ENCODE peak calls at places on chromosome 22, in six cellular contexts. I is cardiac muscle cell, S is K562, P is PC-3, Z is endodermal cell, O is uterus. Y is an unnamed sample.

GRCh38 chr22:40410272-40410671 is 39.9 kb downstream of the SGSM3 start:
- DNase-seq in Z (no peak), O (no peak), I (no peak), P (peak), S (no peak), Y (no peak)

GRCh38 chr22:21445437-21446127 is 21.6 kb upstream of the TMEM191C start:
- DNase-seq in Z (peak), P (no peak), O (peak), S (no peak), I (no peak), Y (peak)

GRCh38 chr22:30607939-30608338 is 965 bp downstream of the TCN2 start:
- DNase-seq in O (no peak), S (no peak), Z (no peak), I (no peak), P (no peak), Y (no peak)

GRCh38 chr22:44793506-44794225 is 41.3 kb downstream of the ARHGAP8 start:
- DNase-seq in I (no peak), O (no peak), Z (no peak), S (no peak), P (no peak), Y (no peak)

GRCh38 chr22:35037089-35037488 is 28.9 kb upstream of the ISX start:
- DNase-seq in P (peak), Z (peak), S (peak), I (peak), O (no peak), Y (peak)

GRCh38 chr22:35681454-35682050 is 33.3 kb downstream of the APOL6 start:
- DNase-seq in Z (no peak), O (no peak), P (no peak), S (no peak), I (no peak), Y (no peak)

GRCh38 chr22:26546282-26546681 is 34.0 kb upstream of the TFIP11 start:
- DNase-seq in Z (no peak), O (no peak), I (no peak), P (no peak), S (no peak), Y (no peak)

GRCh38 chr22:21768435-21768834 is 32.8 kb upstream of the YPEL1 start:
- DNase-seq in Z (no peak), P (no peak), S (no peak), O (no peak), I (no peak), Y (no peak)

GRCh38 chr22:32016081-32016480 is 27.0 kb upstream of the SLC5A1 start:
- DNase-seq in O (no peak), S (no peak), P (no peak), Z (no peak), I (no peak), Y (no peak)

GRCh38 chr22:40236131-40236665 is 58.5 kb downstream of the TNRC6B start:
- DNase-seq in P (peak), O (no peak), Z (no peak), S (no peak), I (no peak), Y (no peak)

GRCh38 chr22:31177420-31178162 is 17.6 kb downstream of the RNF185 start:
- DNase-seq in Z (no peak), I (no peak), S (no peak), O (no peak), P (peak), Y (no peak)

GRCh38 chr22:30609260-30610185 is 2.5 kb downstream of the TCN2 start:
- DNase-seq in P (peak), Z (peak), O (peak), I (no peak), S (peak), Y (peak)

GRCh38 chr22:36937319-36938027 is 24.0 kb downstream of the CSF2RB start:
- DNase-seq in I (no peak), O (no peak), Z (no peak), P (no peak), S (no peak), Y (no peak)

GRCh38 chr22:17205432-17205831 is 13.8 kb downstream of the ADA2 start:
- DNase-seq in I (no peak), S (no peak), O (no peak), P (no peak), Z (no peak), Y (no peak)

GRCh38 chr22:39173787-39174497 is 21.5 kb upstream of the CBX7 start:
- DNase-seq in S (no peak), I (no peak), O (no peak), P (no peak), Z (peak), Y (no peak)

GRCh38 chr22:31126128-31126868 is 3.5 kb downstream of the INPP5J start:
- DNase-seq in I (no peak), S (no peak), O (no peak), P (no peak), Z (peak), Y (no peak)

GRCh38 chr22:43955883-43956286 is 643 bp downstream of the SAMM50 start:
- DNase-seq in O (no peak), P (no peak), Z (no peak), S (no peak), I (no peak), Y (no peak)

GRCh38 chr22:45023431-45023830 is 13.6 kb upstream of the PHF21B start:
- DNase-seq in S (no peak), O (no peak), I (no peak), Z (no peak), P (no peak), Y (no peak)

GRCh38 chr22:31921106-31921505 is 23.2 kb upstream of the YWHAH start:
- DNase-seq in Z (no peak), O (no peak), P (no peak), S (no peak), I (no peak), Y (no peak)

GRCh38 chr22:31346733-31347250 is 646 bp upstream of the PATZ1 start:
- DNase-seq in S (peak), I (peak), P (peak), Z (no peak), O (peak), Y (no peak)

GRCh38 chr22:37569009-37569920 is 9.0 kb downstream of the CDC42EP1 start:
- DNase-seq in P (no peak), I (no peak), O (no peak), Z (peak), S (peak), Y (peak)

GRCh38 chr22:22410121-22410520 is 98.4 kb downstream of the ZNF280B start:
- DNase-seq in S (no peak), O (no peak), Z (no peak), I (no peak), P (no peak), Y (no peak)

GRCh38 chr22:37295213-37295886 is 13.0 kb downstream of the CYTH4 start:
- DNase-seq in I (no peak), P (peak), O (no peak), Z (no peak), S (no peak), Y (no peak)

GRCh38 chr22:31046591-31047226 is 34.4 kb upstream of the SMTN start:
- DNase-seq in I (peak), O (peak), P (no peak), Z (peak), S (peak), Y (no peak)

GRCh38 chr22:44338183-44338812 is 25.5 kb upstream of the SHISAL1 start:
- DNase-seq in O (no peak), P (peak), S (no peak), Z (no peak), I (no peak), Y (no peak)

GRCh38 chr22:29435236-29435635 is 3.1 kb upstream of the RFPL1 start:
- DNase-seq in Z (no peak), P (no peak), I (no peak), S (no peak), O (no peak), Y (no peak)

GRCh38 chr22:36296690-36297089 is 43.8 kb downstream of the APOL1 start:
- DNase-seq in I (no peak), Z (no peak), O (no peak), S (no peak), P (no peak), Y (no peak)

GRCh38 chr22:29216873-29217666 is 11.4 kb downstream of the EMID1 start:
- DNase-seq in P (no peak), S (no peak), Z (no peak), I (no peak), O (peak), Y (no peak)

GRCh38 chr22:27684856-27685255 is 116.7 kb downstream of the MN1 start:
- DNase-seq in S (no peak), I (no peak), P (no peak), Z (no peak), O (no peak), Y (no peak)
- TF ChIP-seq CTCF in S (no peak), I (no peak), P (no peak), Z (no peak), O (no peak), Y (no peak)

DNA sequence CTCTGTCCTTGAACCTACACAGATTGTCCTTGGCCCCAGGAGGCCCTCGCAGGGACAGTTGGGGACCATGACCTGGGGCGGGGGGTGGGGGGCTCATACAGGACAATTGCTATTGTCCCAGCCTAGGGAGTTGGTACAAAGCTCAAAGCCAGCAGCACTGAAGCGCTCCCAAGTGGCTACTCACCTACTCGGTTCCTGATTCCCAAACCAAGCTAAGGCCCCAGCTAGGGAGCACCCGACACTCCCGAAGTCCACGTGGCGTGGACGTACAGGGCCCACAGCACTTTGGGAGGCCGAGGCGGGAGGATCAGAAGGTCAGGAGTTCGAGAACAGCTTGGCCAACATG is 80.6 kb downstream of the CELSR1 start:
- DNase-seq in S (no peak), P (no peak), Z (no peak), I (no peak), O (no peak), Y (no peak)
- H3K4me3 ChIP-seq in S (no peak), P (no peak), Z (no peak), I (no peak), O (no peak), Y (no peak)

GRCh38 chr22:24523873-24524272 is 28.7 kb downstream of the UPB1 start:
- DNase-seq in I (no peak), S (no peak), O (no peak), Z (no peak), P (no peak), Y (no peak)

GRCh38 chr22:24518774-24519485 is 23.8 kb downstream of the UPB1 start:
- DNase-seq in I (no peak), P (no peak), S (no peak), O (no peak), Z (no peak), Y (no peak)

GRCh38 chr22:24518228-24518627 is 23.1 kb downstream of the UPB1 start:
- DNase-seq in I (no peak), Z (no peak), S (no peak), P (no peak), O (no peak), Y (no peak)

GRCh38 chr22:24525416-24526037 is 29.4 kb downstream of the GUCD1 start:
- DNase-seq in O (peak), I (peak), Z (peak), S (peak), P (peak), Y (peak)

DNA sequence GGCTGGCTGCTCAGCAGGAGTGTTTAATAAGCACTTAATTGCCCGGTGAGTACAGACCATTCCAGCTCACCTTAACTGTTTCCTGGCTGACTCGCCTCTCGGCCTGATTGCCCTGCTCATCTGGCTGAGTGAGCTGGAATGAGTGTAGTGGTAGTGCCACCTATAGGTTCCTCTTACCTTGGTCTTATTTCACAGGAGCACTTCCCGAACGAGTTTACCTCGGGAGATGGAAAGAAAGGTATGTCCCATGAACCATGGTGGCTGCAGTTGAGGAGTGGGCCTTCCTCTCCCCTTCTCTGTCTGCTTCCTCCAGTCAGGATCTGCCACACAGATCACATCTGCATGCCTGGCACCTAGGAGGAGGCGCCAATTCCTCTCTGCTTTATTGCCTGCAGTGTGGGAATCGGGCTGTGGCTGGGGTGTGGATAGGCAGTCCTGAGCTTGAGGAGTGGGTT is 26.7 kb downstream of the UPB1 start:
- DNase-seq in S (no peak), O (no peak), I (peak), Z (peak), P (peak), Y (peak)
- TF ChIP-seq CTCF in S (peak), O (no peak), I (peak), Z (peak), P (peak), Y (peak)

DNA sequence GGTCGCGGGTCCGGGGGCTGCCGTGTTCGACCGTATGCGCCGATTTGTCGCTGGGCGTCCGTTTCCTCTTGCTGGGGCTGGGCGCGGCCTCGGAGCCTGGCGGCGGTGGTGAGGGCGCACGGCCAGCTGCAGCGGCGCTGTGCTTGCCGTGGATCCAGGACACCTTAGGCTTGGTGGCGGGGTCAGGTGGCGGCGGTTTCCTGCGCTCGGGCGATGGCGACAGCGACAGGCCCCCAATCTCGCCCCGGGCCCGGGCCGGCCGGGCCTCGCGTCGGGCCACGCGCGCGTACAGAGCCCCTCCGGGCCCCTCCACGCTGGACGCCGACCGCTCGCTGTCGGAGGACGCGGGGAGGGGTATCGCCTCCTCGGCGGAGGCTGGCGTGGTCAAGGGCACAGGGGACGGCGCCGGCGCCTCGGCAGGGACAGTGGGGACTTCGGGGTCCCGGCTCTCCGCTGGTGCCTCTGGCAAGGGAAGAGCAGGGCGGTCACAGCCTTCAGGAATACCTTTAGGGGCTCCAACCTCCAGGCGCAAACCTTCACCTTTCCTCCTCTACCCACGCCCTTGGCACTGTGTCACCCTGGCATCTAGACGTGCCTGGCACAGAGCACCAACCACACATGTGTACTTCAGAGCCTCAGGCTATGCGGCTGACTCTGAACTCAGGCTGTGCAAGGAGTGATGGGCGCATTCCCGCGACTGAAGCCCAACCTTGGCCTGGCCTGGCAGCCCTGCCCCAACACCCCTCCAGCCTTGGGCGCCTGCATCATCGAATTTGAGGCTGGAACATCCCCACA is 11.6 kb downstream of the SCARF2 start:
- DNase-seq in P (no peak), O (no peak), Z (no peak), I (no peak), S (no peak), Y (no peak)
- H3K4me3 ChIP-seq in P (no peak), O (no peak), Z (no peak), I (no peak), S (no peak), Y (no peak)

GRCh38 chr22:27603823-27604190 is 197.7 kb downstream of the MN1 start:
- DNase-seq in O (no peak), S (no peak), Z (no peak), I (peak), P (no peak), Y (no peak)
- TF ChIP-seq CTCF in O (no peak), S (no peak), Z (no peak), I (peak), P (no peak), Y (no peak)

GRCh38 chr22:49958961-49959781 is 1.4 kb upstream of the PIM3 start:
- DNase-seq in P (no peak), S (no peak), I (no peak), Z (peak), O (no peak), Y (peak)
- H3K4me3 ChIP-seq in P (peak), S (peak), I (peak), Z (peak), O (no peak), Y (peak)

DNA sequence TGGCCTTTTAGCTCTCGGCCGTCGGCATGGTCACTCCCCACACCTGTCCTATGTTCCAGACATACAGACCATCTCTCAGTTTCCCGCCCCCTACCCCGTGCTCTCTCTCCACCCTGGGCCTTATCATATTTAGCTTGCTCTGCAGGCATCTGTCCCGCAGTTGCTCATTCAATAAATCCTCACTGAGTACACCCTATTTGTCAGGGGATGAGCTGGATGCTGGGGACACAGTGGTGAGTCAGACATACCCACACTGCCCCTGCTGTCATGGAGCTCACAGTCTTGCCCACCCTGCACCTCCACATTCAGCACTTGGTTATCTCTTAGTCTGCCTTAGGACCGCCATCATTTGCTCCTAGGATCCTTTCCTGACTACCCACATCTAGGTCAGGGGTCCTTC is 313.8 kb downstream of the LARGE1 start:
- DNase-seq in O (no peak), Z (no peak), I (no peak), P (no peak), S (no peak), Y (no peak)
- TF ChIP-seq CTCF in O (no peak), Z (no peak), I (no peak), P (no peak), S (no peak), Y (no peak)

GRCh38 chr22:23752090-23752691 is 1.3 kb upstream of the ZNF70 start:
- DNase-seq in S (no peak), O (no peak), Z (no peak), I (no peak), P (no peak), Y (no peak)
- H3K4me3 ChIP-seq in S (no peak), O (no peak), Z (no peak), I (no peak), P (no peak), Y (peak)

GRCh38 chr22:42878561-42879305 is 21.7 kb upstream of the ARFGAP3 start:
- DNase-seq in I (no peak), S (no peak), P (no peak), O (no peak), Z (no peak), Y (no peak)

GRCh38 chr22:42881982-42882656 is 25.0 kb upstream of the ARFGAP3 start:
- DNase-seq in P (no peak), Z (peak), O (no peak), I (no peak), S (no peak), Y (no peak)

GRCh38 chr22:42881298-42881697 is 24.2 kb upstream of the ARFGAP3 start:
- DNase-seq in I (no peak), S (no peak), Z (no peak), P (no peak), O (no peak), Y (no peak)

GRCh38 chr22:42879371-42880021 is 22.4 kb upstream of the ARFGAP3 start:
- DNase-seq in S (no peak), P (no peak), I (no peak), Z (no peak), O (no peak), Y (no peak)

GRCh38 chr22:42880815-42881214 is 23.7 kb upstream of the ARFGAP3 start:
- DNase-seq in S (no peak), Z (peak), P (no peak), O (no peak), I (no peak), Y (no peak)
- TF ChIP-seq CTCF in S (peak), Z (peak), P (peak), O (no peak), I (peak), Y (no peak)

DNA sequence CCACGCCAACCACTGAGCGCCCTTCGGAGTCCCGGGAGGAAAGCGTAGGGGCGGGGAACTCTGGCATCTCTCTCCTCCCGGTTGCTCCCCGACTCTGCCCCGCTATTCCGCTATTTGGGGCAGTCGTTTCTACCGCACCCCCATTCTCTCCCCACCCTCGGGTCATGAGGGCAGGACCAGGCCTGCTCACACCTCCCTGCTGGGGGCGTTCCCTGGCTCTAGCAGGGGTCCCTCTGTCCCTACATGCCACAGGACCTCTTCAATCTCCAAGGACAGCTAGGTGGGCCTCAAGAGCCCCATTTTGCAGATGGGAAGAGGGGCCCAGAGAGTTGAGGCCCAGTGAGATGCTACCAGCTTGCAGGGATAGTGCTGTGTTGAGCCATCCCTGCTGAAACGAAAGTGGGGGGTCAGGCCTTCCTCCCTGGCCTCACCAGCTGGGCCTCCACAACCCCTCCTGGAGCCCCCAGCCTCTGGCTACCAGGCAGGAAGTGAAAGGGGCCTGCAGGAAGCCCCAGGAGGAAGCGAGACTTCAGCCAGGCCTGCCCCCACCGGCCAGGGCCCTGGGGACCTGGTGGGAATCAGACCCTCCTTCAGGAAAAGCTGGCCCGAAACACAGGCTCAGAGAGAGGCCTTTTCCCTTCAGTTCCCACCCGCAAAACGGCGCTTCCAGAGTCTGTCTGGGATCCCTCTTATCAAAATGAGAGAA is 5.5 kb upstream of the SHISA8 start:
- DNase-seq in I (no peak), Z (no peak), O (no peak), P (no peak), S (no peak), Y (no peak)
- H3K4me3 ChIP-seq in I (no peak), Z (no peak), O (no peak), P (no peak), S (no peak), Y (no peak)

Y was measured in Caco-2.